ENCODE peak calls at places on chromosome 5, in eight cellular contexts. L, U, H, D, T, F, P and V are unnamed samples.

GRCh38 chr5:78360674-78361225 is 333 bp downstream of the SCAMP1 start:
- DNase-seq in L (peak; percentile 51), H (peak; percentile 77), U (peak; percentile 41), P (no peak), D (peak; percentile 82), F (no peak), T (peak; percentile 45), V (peak; percentile 67)

GRCh38 chr5:160165137-160166068 is 46.2 kb upstream of the PWWP2A start:
- DNase-seq in D (no peak), T (peak; percentile 92), L (peak; percentile 91), P (peak; percentile 95), H (no peak), F (peak; percentile 97), U (peak; percentile 91), V (peak; percentile 96)

GRCh38 chr5:96741075-96741474 is 66.7 kb downstream of the ERAP1 start:
- DNase-seq in L (no peak), U (no peak), P (no peak), D (no peak), H (no peak), F (no peak), T (no peak), V (no peak)

GRCh38 chr5:392431-392988 is 50.5 kb upstream of the EXOC3 start:
- DNase-seq in T (no peak), H (no peak), F (peak; percentile 46), U (no peak), P (no peak), D (peak; percentile 56), L (no peak), V (peak; percentile 39)

GRCh38 chr5:9850456-9850855 is 220.3 kb upstream of the TAS2R1 start:
- DNase-seq in F (no peak), H (no peak), P (no peak), D (no peak), L (no peak), T (no peak), U (no peak), V (no peak)

GRCh38 chr5:76547242-76547890 is 75.8 kb downstream of the F2RL2 start:
- DNase-seq in P (no peak), L (no peak), U (no peak), T (no peak), F (peak; percentile 4), D (peak; percentile 82), H (no peak), V (no peak)

GRCh38 chr5:171313481-171314206 is 4.6 kb downstream of the TLX3 start:
- DNase-seq in L (no peak), D (no peak), T (no peak), U (no peak), P (no peak), F (no peak), H (no peak), V (no peak)

GRCh38 chr5:108661030-108661429 is 86.7 kb upstream of the FER start:
- DNase-seq in H (no peak), T (no peak), L (no peak), D (no peak), F (no peak), P (no peak), U (no peak), V (no peak)

GRCh38 chr5:21071421-21071820 is 1083.4 kb upstream of the CDH18 start:
- DNase-seq in F (no peak), U (no peak), P (no peak), H (no peak), T (no peak), D (no peak), L (no peak), V (no peak)

GRCh38 chr5:105952875-105953274 is 1717.9 kb downstream of the EFNA5 start:
- DNase-seq in U (no peak), T (no peak), F (peak; percentile 15), H (no peak), D (no peak), L (no peak), P (no peak), V (no peak)

GRCh38 chr5:142644640-142645361 is 41.1 kb downstream of the FGF1 start:
- DNase-seq in L (peak; percentile 76), D (no peak), T (peak; percentile 44), F (peak; percentile 99), U (no peak), P (peak; percentile 88), H (no peak), V (peak; percentile 81)

GRCh38 chr5:142976861-142977260 is 206.7 kb downstream of the ARHGAP26 start:
- DNase-seq in U (no peak), T (no peak), P (no peak), F (peak; percentile 49), L (no peak), H (no peak), D (no peak), V (no peak)

GRCh38 chr5:72246954-72247442 is 73.0 kb downstream of the MRPS27 start:
- DNase-seq in F (peak; percentile 38), P (no peak), D (no peak), H (no peak), L (no peak), U (no peak), T (no peak), V (no peak)

GRCh38 chr5:74174366-74174765 is 466.2 kb downstream of the ENC1 start:
- DNase-seq in U (no peak), T (no peak), L (no peak), P (no peak), H (no peak), F (peak; percentile 20), D (no peak), V (no peak)

GRCh38 chr5:129249891-129250290 is 155.3 kb downstream of the ISOC1 start:
- DNase-seq in P (no peak), U (no peak), F (no peak), T (no peak), D (no peak), L (no peak), H (no peak), V (no peak)

GRCh38 chr5:179827684-179828083 is 7.0 kb downstream of the SQSTM1 start:
- DNase-seq in P (no peak), H (no peak), F (peak; percentile 77), D (no peak), L (no peak), U (no peak), T (no peak), V (no peak)

GRCh38 chr5:107875834-107876233 is 205.1 kb upstream of the EFNA5 start:
- DNase-seq in L (peak; percentile 20), T (no peak), D (no peak), P (peak; percentile 73), H (no peak), F (peak; percentile 86), U (no peak), V (no peak)

DNA sequence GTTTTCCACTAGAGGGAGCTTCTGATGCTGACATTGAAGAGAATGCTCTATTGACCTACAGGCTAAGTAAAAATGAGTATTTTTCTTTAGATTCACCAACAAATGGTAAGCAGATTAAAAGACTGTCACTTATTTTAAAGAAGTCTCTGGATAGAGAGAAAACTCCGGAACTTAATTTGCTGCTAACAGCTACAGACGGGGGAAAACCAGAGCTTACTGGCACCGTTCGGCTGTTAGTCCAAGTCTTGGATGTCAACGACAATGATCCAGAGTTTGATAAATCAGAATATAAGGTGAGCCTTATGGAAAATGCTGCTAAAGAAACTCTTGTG is 764 bp downstream of the PCDHA11 start:
- DNase-seq in F (no peak), D (no peak), U (no peak), P (no peak), L (no peak), H (no peak), T (no peak), V (no peak)
- H3K4me3 ChIP-seq in F (no peak overlapping the region), D (no peak overlapping the region), U (no peak overlapping the region), P (no peak overlapping the region), L (no peak overlapping the region), H (no peak overlapping the region), T (no peak overlapping the region), V (no peak overlapping the region)

GRCh38 chr5:177513500-177513899 is 3.3 kb downstream of the DDX41 start:
- DNase-seq in T (no peak), D (no peak), U (no peak), F (no peak), P (no peak), L (no peak), H (no peak), V (peak; percentile 53)
- H3K4me3 ChIP-seq in T (no peak overlapping the region), D (no peak overlapping the region), U (no peak overlapping the region), F (no peak overlapping the region), P (no peak overlapping the region), L (no peak overlapping the region), H (no peak overlapping the region), V (no peak overlapping the region)

GRCh38 chr5:146624179-146624578 is 108.2 kb upstream of the GPR151 start:
- DNase-seq in H (no peak), T (no peak), L (no peak), F (no peak), D (no peak), P (no peak), U (no peak), V (no peak)
- H3K4me3 ChIP-seq in H (no peak overlapping the region), T (no peak overlapping the region), L (no peak overlapping the region), F (no peak overlapping the region), D (no peak overlapping the region), P (no peak overlapping the region), U (no peak overlapping the region), V (no peak overlapping the region)

GRCh38 chr5:134003957-134004625 is 684 bp downstream of the VDAC1 start:
- DNase-seq in F (peak; percentile 85), H (peak; percentile 74), P (no peak), L (peak; percentile 65), T (peak; percentile 77), D (no peak), U (peak; percentile 83), V (peak; percentile 92)

GRCh38 chr5:134001938-134002731 is 2.6 kb downstream of the VDAC1 start:
- DNase-seq in T (no peak), F (no peak), H (no peak), U (peak; percentile 5), D (no peak), P (no peak), L (no peak), V (no peak)

GRCh38 chr5:134004626-134005414 is at the start of gene VDAC1:
- DNase-seq in P (peak; percentile 33), D (peak; percentile 92), L (peak; percentile 84), T (peak; percentile 89), F (peak; percentile 96), H (peak; percentile 93), U (peak; percentile 87), V (peak; percentile 94)

GRCh38 chr5:134005415-134006118 is 792 bp upstream of the VDAC1 start:
- DNase-seq in P (no peak), U (peak; percentile 55), L (peak; percentile 42), H (no peak), T (peak; percentile 52), F (no peak), D (no peak), V (peak; percentile 84)

DNA sequence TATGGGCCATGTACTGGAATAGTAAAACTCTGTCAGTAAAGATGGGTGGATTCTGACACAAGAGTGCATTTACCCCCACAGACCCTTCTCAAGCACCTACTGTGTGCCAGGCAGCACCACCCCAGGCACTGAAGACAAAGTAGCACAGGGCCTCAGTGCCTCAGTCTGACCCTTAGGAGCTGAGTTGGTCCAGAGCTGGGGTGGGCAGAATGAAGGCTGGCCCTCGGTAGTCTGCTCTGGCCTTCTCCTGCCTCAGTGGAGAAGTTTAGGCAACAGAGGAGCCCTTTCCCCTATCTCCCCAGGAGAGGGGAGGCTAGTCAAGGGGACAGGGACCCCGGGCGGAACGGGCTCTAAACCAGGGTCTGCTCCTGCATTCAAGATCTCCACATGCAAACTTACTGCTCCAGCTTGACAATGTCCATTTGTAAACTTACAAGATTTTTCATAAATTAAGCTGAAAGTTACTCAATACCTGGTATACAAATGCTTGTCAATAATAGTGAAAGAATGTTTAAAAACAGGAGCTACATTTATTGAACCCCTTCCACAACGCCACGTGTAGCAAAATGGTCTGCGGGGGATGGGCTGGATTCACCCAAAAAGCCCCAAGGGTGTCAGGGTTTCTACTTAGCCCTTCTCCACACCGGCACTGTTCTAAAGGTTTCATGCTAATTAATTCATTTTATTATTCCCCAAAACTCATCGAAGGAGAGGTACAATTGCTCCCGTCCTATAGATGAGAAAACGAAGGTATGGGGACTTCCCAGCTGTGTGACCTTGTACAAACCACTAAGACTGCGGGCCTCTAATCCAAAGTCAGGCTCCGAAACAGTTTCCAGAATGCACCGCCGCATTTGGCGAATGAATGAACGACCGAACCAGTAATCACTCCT is 1.5 kb downstream of the VDAC1 start:
- DNase-seq in H (peak; percentile 75), U (no peak), F (peak; percentile 44), T (no peak), L (no peak), D (peak; percentile 29), P (no peak), V (no peak)
- H3K4me3 ChIP-seq in H (peak overlapping the region; percentile 95), U (peak overlapping the region; percentile 90), F (peak overlapping the region; percentile 91), T (peak overlapping the region; percentile 89), L (peak overlapping the region; percentile 95), D (peak overlapping the region; percentile 51), P (peak overlapping the region; percentile 77), V (peak overlapping the region; percentile 92)